ENCODE peak calls at places on chromosomes 1 and 21, in five cellular contexts. M, D, I, W and N are unnamed samples.

GRCh38 chr1:173267453-173267945 is 60.4 kb upstream of the TNFSF4 start:
- DNase-seq in M (peak; percentile 38), D (no peak), I (no peak), W (no peak), N (peak; percentile 31)

GRCh38 chr1:36703526-36704208 is 221.0 kb upstream of the CSF3R start:
- DNase-seq in M (peak; percentile 78), D (peak; percentile 87), I (no peak), W (peak; percentile 76), N (peak; percentile 77)

GRCh38 chr1:173406783-173407230 is 70.3 kb upstream of the PRDX6 start:
- DNase-seq in M (no peak), D (no peak), I (no peak), W (no peak), N (no peak)

GRCh38 chr1:158833269-158833668 is 2.1 kb downstream of the MNDA start:
- DNase-seq in M (no peak), D (no peak), I (no peak), W (no peak), N (no peak)

GRCh38 chr1:17764578-17764977 is 9.4 kb downstream of the ACTL8 start:
- DNase-seq in M (no peak), D (no peak), I (no peak), W (no peak), N (no peak)

GRCh38 chr1:101317590-101317989 is 80.8 kb downstream of the S1PR1 start:
- DNase-seq in M (no peak), D (peak; percentile 29), I (no peak), W (no peak), N (no peak)

GRCh38 chr1:64848812-64849211 is 103.9 kb downstream of the RAVER2 start:
- DNase-seq in M (no peak), D (no peak), I (no peak), W (no peak), N (no peak)

GRCh38 chr1:7335224-7335879 is 435.7 kb upstream of the VAMP3 start:
- DNase-seq in M (no peak), D (no peak), I (peak; percentile 1), W (no peak), N (peak; percentile 13)

GRCh38 chr1:203152158-203153034 is 23.2 kb downstream of the MYBPH start:
- DNase-seq in M (no peak), D (no peak), I (peak; percentile 86), W (no peak), N (peak; percentile 15)

GRCh38 chr1:170288155-170288554 is 142.4 kb downstream of the NTMT2 start:
- DNase-seq in M (no peak), D (no peak), I (no peak), W (no peak), N (no peak)

GRCh38 chr21:44492572-44493385 is 37.5 kb downstream of the LRRC3 start:
- DNase-seq in M (no peak), D (no peak), I (no peak), W (no peak), N (no peak)

GRCh38 chr1:29282924-29283803 is 46.8 kb downstream of the PTPRU start:
- DNase-seq in M (peak; percentile 85), D (peak; percentile 97), I (no peak), W (no peak), N (peak; percentile 78)

GRCh38 chr1:210597555-210598134 is 268.9 kb downstream of the HHAT start:
- DNase-seq in M (peak; percentile 84), D (peak; percentile 55), I (peak; percentile 83), W (no peak), N (peak; percentile 63)

GRCh38 chr21:42635848-42636534 is 17.4 kb upstream of the PDE9A start:
- DNase-seq in M (no peak), D (no peak), I (no peak), W (no peak), N (no peak)

GRCh38 chr21:34889287-34889536 is 159.9 kb downstream of the RUNX1 start:
- DNase-seq in M (peak; percentile 87), D (peak; percentile 70), I (no peak), W (peak; percentile 57), N (peak; percentile 82)

GRCh38 chr1:236808564-236809130 is 13.6 kb downstream of the MTR start:
- DNase-seq in M (peak; percentile 48), D (no peak), I (peak; percentile 9), W (no peak), N (peak; percentile 91)

GRCh38 chr21:44285547-44285992 is at the start of gene AIRE:
- DNase-seq in M (no peak), D (no peak), I (no peak), W (no peak), N (no peak)

GRCh38 chr1:9031484-9032259 is 5.4 kb upstream of the SLC2A7 start:
- DNase-seq in M (no peak), D (no peak), I (no peak), W (no peak), N (no peak)

GRCh38 chr1:78792756-78793155 is 143.1 kb downstream of the IFI44 start:
- DNase-seq in M (no peak), D (no peak), I (no peak), W (no peak), N (no peak)

GRCh38 chr21:14120091-14120734 is 90.5 kb downstream of the LIPI start:
- DNase-seq in M (no peak), D (peak; percentile 78), I (no peak), W (peak; percentile 53), N (peak; percentile 43)

GRCh38 chr1:196324345-196324744 is 283.9 kb downstream of the KCNT2 start:
- DNase-seq in M (no peak), D (no peak), I (no peak), W (no peak), N (no peak)

GRCh38 chr1:11434506-11434905 is 44.4 kb upstream of the DISP3 start:
- DNase-seq in M (no peak), D (no peak), I (no peak), W (no peak), N (no peak)

GRCh38 chr1:50531601-50532000 is 108.4 kb upstream of the DMRTA2 start:
- DNase-seq in M (no peak), D (no peak), I (no peak), W (no peak), N (peak; percentile 13)

GRCh38 chr1:224287714-224288113 is 42.3 kb downstream of the NVL start:
- DNase-seq in M (no peak), D (no peak), I (no peak), W (no peak), N (no peak)

GRCh38 chr1:159960721-159961381 is 6.8 kb upstream of the SLAMF9 start:
- DNase-seq in M (peak; percentile 89), D (no peak), I (no peak), W (peak; percentile 72), N (peak; percentile 3)

GRCh38 chr1:207844374-207844773 is 66.6 kb downstream of the CD34 start:
- DNase-seq in M (peak; percentile 60), D (no peak), I (no peak), W (no peak), N (no peak)

GRCh38 chr1:77642196-77642595 is 40.3 kb downstream of the ZZZ3 start:
- DNase-seq in M (peak; percentile 60), D (no peak), I (no peak), W (no peak), N (peak; percentile 48)

GRCh38 chr1:37410815-37411214 is 63.6 kb upstream of the ZC3H12A start:
- DNase-seq in M (peak; percentile 39), D (peak; percentile 69), I (no peak), W (no peak), N (peak; percentile 37)

GRCh38 chr1:2559509-2560298 is 3.5 kb downstream of the TNFRSF14 start:
- DNase-seq in M (no peak), D (no peak), I (no peak), W (no peak), N (no peak)

GRCh38 chr1:41726899-41727748 is 191.6 kb downstream of the HIVEP3 start:
- DNase-seq in M (no peak), D (peak; percentile 7), I (no peak), W (peak; percentile 51), N (no peak)

GRCh38 chr1:22295396-22295795 is 152.5 kb upstream of the WNT4 start:
- DNase-seq in M (no peak), D (no peak), I (no peak), W (peak; percentile 24), N (no peak)

GRCh38 chr21:14569026-14569425 is 22.9 kb upstream of the SAMSN1 start:
- DNase-seq in M (no peak), D (no peak), I (no peak), W (no peak), N (no peak)

GRCh38 chr1:8303876-8304275 is 14.0 kb upstream of the SLC45A1 start:
- DNase-seq in M (no peak), D (no peak), I (no peak), W (no peak), N (no peak)

GRCh38 chr1:23370744-23371710 is 1.4 kb upstream of the ZNF436 start:
- DNase-seq in M (peak; percentile 73), D (peak; percentile 80), I (no peak), W (no peak), N (peak; percentile 53)

GRCh38 chr21:36211660-36212512 is 55.3 kb downstream of the DOP1B start:
- DNase-seq in M (peak; percentile 57), D (no peak), I (peak; percentile 64), W (no peak), N (peak; percentile 78)

GRCh38 chr1:153630384-153630783 is 2.1 kb downstream of the S100A1 start:
- DNase-seq in M (no peak), D (no peak), I (no peak), W (no peak), N (no peak)

GRCh38 chr1:153629971-153630370 is 1.7 kb downstream of the S100A1 start:
- DNase-seq in M (no peak), D (no peak), I (no peak), W (no peak), N (no peak)

GRCh38 chr1:153628638-153629342 is 556 bp downstream of the S100A1 start:
- DNase-seq in M (no peak), D (no peak), I (no peak), W (no peak), N (no peak)

GRCh38 chr1:153627797-153628626 is at the start of gene S100A1:
- DNase-seq in M (no peak), D (peak; percentile 86), I (no peak), W (no peak), N (no peak)

GRCh38 chr1:153629343-153629665 is 1.1 kb downstream of the S100A1 start:
- DNase-seq in M (no peak), D (no peak), I (no peak), W (no peak), N (no peak)
- H3K4me3 ChIP-seq in M (no peak overlapping the region), D (no peak overlapping the region), I (peak overlapping the region; percentile 87), W (no peak overlapping the region), N (no peak overlapping the region)

GRCh38 chr21:29104239-29104708 is 26.2 kb upstream of the MAP3K7CL start:
- DNase-seq in M (no peak), D (no peak), I (peak; percentile 56), W (no peak), N (peak; percentile 68)
- TF ChIP-seq CTCF in M (no peak), D (no peak), I (peak; percentile 23), W (no peak), N (peak; percentile 31)

GRCh38 chr1:27600500-27601175 is 3.3 kb downstream of the AHDC1 start:
- DNase-seq in M (no peak), D (peak; percentile 38), I (no peak), W (no peak), N (peak; percentile 53)
- H3K4me3 ChIP-seq in M (no peak overlapping the region), D (no peak overlapping the region), I (no peak overlapping the region), W (no peak overlapping the region), N (no peak overlapping the region)

DNA sequence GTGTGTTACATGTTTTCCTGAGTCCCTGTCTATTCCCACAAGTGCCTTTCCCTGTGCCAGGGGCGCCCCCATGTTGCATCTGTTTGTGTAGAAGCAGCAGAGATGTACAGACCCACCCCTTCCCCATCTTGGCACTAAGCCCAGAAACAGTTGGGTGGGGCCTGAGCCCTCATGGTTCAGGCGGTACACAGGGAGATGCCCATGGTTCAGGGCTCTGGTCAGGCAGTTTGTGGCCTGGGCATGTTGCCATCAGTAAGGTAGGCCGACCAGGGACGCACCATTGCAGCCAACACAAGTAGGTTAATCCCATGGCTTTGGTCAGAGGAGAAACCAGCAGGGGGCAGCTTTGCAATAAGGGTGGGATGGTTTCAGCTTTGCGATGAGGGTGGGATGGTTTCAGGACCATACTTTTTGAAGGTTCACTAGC is 914 bp upstream of the ADGRB2 start:
- DNase-seq in M (peak; percentile 45), D (peak; percentile 72), I (no peak), W (no peak), N (no peak)
- TF ChIP-seq CTCF in M (peak; percentile 51), D (peak; percentile 78), I (peak; percentile 58), W (no peak), N (peak; percentile 52)